ENCODE peak calls at places on chromosome 6, in seven cellular contexts. C is testis, S is H54, K is transverse colon, F is IMR-90, N is HCT116, X is prostate gland. D is an unnamed sample.

GRCh38 chr6:30656513-30656912 is 9.6 kb downstream of the C6orf136 start:
- DNase-seq in N (no peak), X (no peak), K (no peak), F (no peak), S (no peak), C (no peak), D (no peak)

GRCh38 chr6:14001329-14002012 is 76.7 kb downstream of the RNF182 start:
- DNase-seq in S (peak), F (peak), C (no peak), K (no peak), N (peak), X (no peak), D (no peak)

GRCh38 chr6:118571121-118571520 is 23.0 kb downstream of the PLN start:
- DNase-seq in F (no peak), K (no peak), N (no peak), X (no peak), C (no peak), S (no peak), D (no peak)

GRCh38 chr6:4916954-4917561 is 86.8 kb downstream of the RPP40 start:
- DNase-seq in C (no peak), S (no peak), N (no peak), K (no peak), X (no peak), F (no peak), D (no peak)

GRCh38 chr6:87700351-87700728 is 1.7 kb downstream of the AKIRIN2 start:
- DNase-seq in F (no peak), S (no peak), C (no peak), K (no peak), X (no peak), N (no peak), D (no peak)

GRCh38 chr6:17289491-17290106 is 8.4 kb downstream of the RBM24 start:
- DNase-seq in S (no peak), K (peak), N (no peak), X (peak), F (peak), C (no peak), D (no peak)

GRCh38 chr6:93337772-93338394 is 81.5 kb downstream of the EPHA7 start:
- DNase-seq in N (no peak), K (no peak), F (no peak), C (no peak), X (no peak), S (no peak), D (no peak)

GRCh38 chr6:139030539-139030938 is 2.0 kb downstream of the ABRACL start:
- DNase-seq in F (no peak), X (no peak), N (no peak), K (peak), S (no peak), C (no peak), D (no peak)

GRCh38 chr6:23086100-23086499 is 516.7 kb downstream of the HDGFL1 start:
- DNase-seq in N (no peak), X (no peak), F (no peak), K (no peak), C (no peak), S (no peak), D (no peak)

GRCh38 chr6:43771210-43771857 is 1.3 kb downstream of the VEGFA start:
- DNase-seq in F (peak), K (peak), C (peak), N (no peak), S (peak), X (peak), D (peak)

GRCh38 chr6:150684715-150685459 is 85.2 kb downstream of the PLEKHG1 start:
- DNase-seq in F (no peak), S (no peak), C (no peak), N (no peak), K (peak), X (no peak), D (no peak)

GRCh38 chr6:170190046-170190445 is 100.8 kb downstream of the DLL1 start:
- DNase-seq in F (no peak), C (no peak), X (no peak), N (no peak), K (no peak), S (no peak), D (no peak)

GRCh38 chr6:112429226-112429625 is 82.1 kb downstream of the RFPL4B start:
- DNase-seq in X (no peak), N (no peak), F (peak), C (no peak), K (no peak), S (no peak), D (no peak)

GRCh38 chr6:108656834-108657233 is 96.1 kb downstream of the FOXO3 start:
- DNase-seq in F (no peak), N (no peak), K (no peak), C (no peak), X (no peak), S (no peak), D (no peak)

GRCh38 chr6:53985361-53985760 is 125.9 kb upstream of the MLIP start:
- DNase-seq in N (no peak), S (no peak), C (no peak), X (no peak), F (no peak), K (no peak), D (no peak)

GRCh38 chr6:56890683-56891429 is 64.1 kb upstream of the BEND6 start:
- DNase-seq in C (no peak), F (peak), N (no peak), X (no peak), K (no peak), S (peak), D (peak)

GRCh38 chr6:66226099-66226498 is 519.1 kb upstream of the EYS start:
- DNase-seq in X (no peak), K (no peak), N (no peak), C (no peak), S (no peak), F (no peak), D (no peak)

GRCh38 chr6:93164781-93165180 is 254.6 kb downstream of the EPHA7 start:
- DNase-seq in K (no peak), S (no peak), N (no peak), F (no peak), X (no peak), C (no peak), D (no peak)

GRCh38 chr6:53437557-53438202 is 88.9 kb upstream of the ELOVL5 start:
- DNase-seq in C (peak), F (peak), N (peak), X (peak), S (peak), K (no peak), D (peak)

GRCh38 chr6:37818536-37819176 is 871 bp upstream of the ZFAND3 start:
- DNase-seq in K (peak), N (peak), X (peak), C (peak), F (peak), S (peak), D (peak)
- TF ChIP-seq POLR2A in K (peak), N (no peak), X (peak), C (peak), F (peak), S (peak), D (peak)

GRCh38 chr6:33078442-33078841 is 2.7 kb downstream of the HLA-DPB1 start:
- DNase-seq in S (no peak), K (no peak), C (no peak), F (no peak), N (no peak), X (no peak), D (no peak)

GRCh38 chr6:33076406-33076934 is 680 bp downstream of the HLA-DPB1 start:
- DNase-seq in N (no peak), S (no peak), X (no peak), C (no peak), K (no peak), F (no peak), D (no peak)

GRCh38 chr6:33078919-33079521 is 3.2 kb downstream of the HLA-DPB1 start:
- DNase-seq in X (no peak), K (no peak), F (no peak), C (no peak), S (no peak), N (no peak), D (no peak)

GRCh38 chr6:33079575-33079974 is 3.8 kb downstream of the HLA-DPB1 start:
- DNase-seq in S (no peak), K (no peak), C (no peak), F (no peak), X (no peak), N (no peak), D (no peak)

GRCh38 chr6:33077908-33078307 is 2.1 kb downstream of the HLA-DPB1 start:
- DNase-seq in S (no peak), F (no peak), C (no peak), K (no peak), X (no peak), N (no peak), D (no peak)
- TF ChIP-seq POLR2A in S (no peak), F (no peak), C (no peak), K (no peak), X (no peak), N (no peak), D (no peak)

GRCh38 chr6:37074053-37074827 is 68.8 kb downstream of the FGD2 start:
- DNase-seq in C (no peak), F (peak), S (no peak), N (no peak), K (no peak), X (no peak), D (no peak)
- TF ChIP-seq POLR2A in C (no peak), F (no peak), S (no peak), N (no peak), K (no peak), X (no peak), D (no peak)

DNA sequence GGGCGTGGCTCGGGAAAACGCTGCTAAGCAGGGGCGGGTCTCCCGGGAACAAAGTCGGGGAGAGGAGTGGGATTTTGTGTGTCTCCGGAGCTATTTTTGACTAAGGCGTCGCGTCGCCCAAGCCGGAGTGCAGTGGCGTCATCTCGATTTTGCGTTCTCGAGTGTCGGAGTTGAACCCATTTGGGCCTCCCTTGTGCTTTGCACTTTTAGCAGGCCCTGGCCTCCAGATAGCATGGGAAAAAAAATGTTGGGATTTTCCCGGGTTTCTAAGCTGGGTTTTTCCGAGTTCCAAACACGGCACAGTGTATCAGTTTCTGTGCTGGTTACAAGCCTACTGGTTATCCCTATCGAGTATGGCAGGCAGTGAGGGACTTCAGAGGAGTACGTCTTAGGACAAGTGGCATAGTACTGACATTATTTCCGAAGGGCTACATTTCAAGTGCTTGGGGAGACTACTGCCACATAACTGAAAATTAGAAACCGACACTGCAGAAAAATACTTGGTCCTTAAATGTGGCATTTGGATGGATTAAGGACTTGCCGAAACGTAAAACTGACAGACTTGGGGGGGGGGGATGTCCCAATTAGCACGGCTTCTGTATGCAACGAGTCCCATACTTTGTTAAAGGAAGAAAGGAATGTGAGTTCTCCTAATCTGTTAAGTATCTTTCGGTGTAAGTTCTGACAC is 70.1 kb downstream of the HFE start:
- DNase-seq in C (peak), K (peak), F (peak), S (no peak), X (no peak), N (no peak), D (peak)
- TF ChIP-seq POLR2A in C (peak), K (no peak), F (no peak), S (peak), X (peak), N (peak), D (no peak)

DNA sequence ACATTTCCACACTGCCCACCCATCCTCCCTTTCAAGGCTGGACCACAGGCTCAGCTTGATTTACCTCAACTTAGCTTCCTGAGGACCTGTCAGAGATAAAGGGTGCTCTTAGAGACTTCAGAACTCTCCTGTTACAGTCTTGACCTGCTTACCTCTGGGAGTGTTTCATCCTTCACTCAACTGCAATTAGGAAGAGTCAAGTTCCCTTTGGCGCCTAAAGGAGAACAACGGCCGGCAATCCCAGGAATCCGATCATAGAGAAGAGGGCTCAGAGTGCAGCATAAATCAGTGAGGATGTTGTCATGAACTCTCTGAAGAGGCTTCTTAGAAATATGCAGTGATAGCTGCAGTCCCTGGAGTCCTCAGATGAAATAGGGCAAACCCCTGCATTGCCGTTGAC is 36.4 kb downstream of the LYRM2 start:
- DNase-seq in N (no peak), S (no peak), F (no peak), C (no peak), K (no peak), X (no peak), D (no peak)
- TF ChIP-seq POLR2A in N (no peak), S (no peak), F (no peak), C (no peak), K (no peak), X (no peak), D (no peak)

GRCh38 chr6:146913842-146914562 is 290.2 kb upstream of the STXBP5 start:
- DNase-seq in K (peak), X (peak), N (peak), S (peak), F (peak), C (peak), D (peak)

GRCh38 chr6:146912730-146913680 is 291.2 kb upstream of the STXBP5 start:
- DNase-seq in X (no peak), C (no peak), K (no peak), N (no peak), S (no peak), F (no peak), D (no peak)

GRCh38 chr6:146915671-146916127 is 288.5 kb upstream of the STXBP5 start:
- DNase-seq in K (no peak), X (no peak), N (no peak), F (peak), S (no peak), C (no peak), D (no peak)

GRCh38 chr6:146916435-146917015 is 287.7 kb upstream of the STXBP5 start:
- DNase-seq in X (no peak), K (no peak), S (no peak), N (no peak), C (no peak), F (no peak), D (no peak)

GRCh38 chr6:146914563-146915483 is 289.4 kb upstream of the STXBP5 start:
- DNase-seq in N (peak), F (peak), X (no peak), K (no peak), S (peak), C (peak), D (no peak)
- TF ChIP-seq POLR2A in N (no peak), F (peak), X (no peak), K (no peak), S (peak), C (no peak), D (no peak)

GRCh38 chr6:3653528-3654070 is 97.9 kb downstream of the PXDC1 start:
- DNase-seq in F (no peak), K (no peak), S (no peak), X (no peak), C (no peak), N (no peak), D (no peak)

GRCh38 chr6:3650341-3650958 is 101.1 kb downstream of the PXDC1 start:
- DNase-seq in F (no peak), K (no peak), N (no peak), X (no peak), S (no peak), C (no peak), D (peak)

GRCh38 chr6:3648724-3649123 is 102.8 kb downstream of the PXDC1 start:
- DNase-seq in N (no peak), S (no peak), F (no peak), X (no peak), K (no peak), C (no peak), D (no peak)

GRCh38 chr6:3651698-3652229 is 99.7 kb downstream of the PXDC1 start:
- DNase-seq in N (no peak), X (no peak), K (no peak), F (no peak), C (no peak), S (no peak), D (no peak)

DNA sequence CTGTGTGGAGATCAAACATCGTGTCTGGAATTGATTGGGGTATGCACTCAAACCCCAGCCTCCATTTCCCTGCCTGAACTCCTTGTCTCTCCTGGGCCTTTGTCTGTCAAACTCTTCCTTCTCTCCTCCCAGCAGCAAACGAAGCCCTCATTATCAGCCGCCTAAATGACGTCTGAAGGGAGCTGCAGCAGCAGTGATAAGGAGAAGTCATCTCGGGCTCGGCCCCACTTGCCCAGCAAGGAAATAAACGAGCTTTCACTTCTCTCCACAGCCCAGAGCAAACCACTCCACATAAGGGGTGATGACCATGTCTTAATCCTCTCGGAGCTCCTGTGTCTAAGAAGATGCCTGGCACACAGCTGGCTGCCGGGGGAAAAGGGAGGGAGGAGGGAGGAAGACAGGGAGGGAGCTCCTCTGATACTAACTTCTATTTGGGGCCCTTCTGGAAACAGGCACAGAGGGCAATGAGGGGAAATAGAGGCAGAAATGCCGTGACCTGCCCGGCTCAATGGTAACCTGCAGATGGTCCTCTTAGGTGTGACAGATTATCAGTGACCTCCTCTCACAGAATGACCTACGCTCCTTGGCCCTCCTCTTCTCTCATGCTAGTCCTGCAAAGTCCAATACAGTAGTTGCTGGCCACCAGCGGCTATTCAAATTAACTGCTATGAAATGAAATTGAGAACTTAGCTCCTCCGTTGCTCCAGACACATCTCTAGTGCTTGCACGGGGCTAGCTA is 100.4 kb downstream of the PXDC1 start:
- DNase-seq in X (no peak), K (no peak), C (no peak), F (no peak), N (no peak), S (no peak), D (no peak)
- TF ChIP-seq POLR2A in X (no peak), K (no peak), C (no peak), F (no peak), N (no peak), S (no peak), D (no peak)

GRCh38 chr6:65081713-65082210 is 625.3 kb downstream of the EYS start:
- DNase-seq in N (no peak), X (no peak), S (no peak), K (no peak), C (no peak), F (no peak), D (no peak)
- TF ChIP-seq POLR2A in N (no peak), X (no peak), S (no peak), K (no peak), C (no peak), F (no peak), D (no peak)

GRCh38 chr6:106163966-106164877 is 78.1 kb downstream of the PRDM1 start:
- DNase-seq in F (peak), K (peak), N (no peak), S (no peak), C (peak), X (no peak), D (peak)
- TF ChIP-seq POLR2A in F (no peak), K (no peak), N (no peak), S (no peak), C (no peak), X (no peak), D (no peak)

DNA sequence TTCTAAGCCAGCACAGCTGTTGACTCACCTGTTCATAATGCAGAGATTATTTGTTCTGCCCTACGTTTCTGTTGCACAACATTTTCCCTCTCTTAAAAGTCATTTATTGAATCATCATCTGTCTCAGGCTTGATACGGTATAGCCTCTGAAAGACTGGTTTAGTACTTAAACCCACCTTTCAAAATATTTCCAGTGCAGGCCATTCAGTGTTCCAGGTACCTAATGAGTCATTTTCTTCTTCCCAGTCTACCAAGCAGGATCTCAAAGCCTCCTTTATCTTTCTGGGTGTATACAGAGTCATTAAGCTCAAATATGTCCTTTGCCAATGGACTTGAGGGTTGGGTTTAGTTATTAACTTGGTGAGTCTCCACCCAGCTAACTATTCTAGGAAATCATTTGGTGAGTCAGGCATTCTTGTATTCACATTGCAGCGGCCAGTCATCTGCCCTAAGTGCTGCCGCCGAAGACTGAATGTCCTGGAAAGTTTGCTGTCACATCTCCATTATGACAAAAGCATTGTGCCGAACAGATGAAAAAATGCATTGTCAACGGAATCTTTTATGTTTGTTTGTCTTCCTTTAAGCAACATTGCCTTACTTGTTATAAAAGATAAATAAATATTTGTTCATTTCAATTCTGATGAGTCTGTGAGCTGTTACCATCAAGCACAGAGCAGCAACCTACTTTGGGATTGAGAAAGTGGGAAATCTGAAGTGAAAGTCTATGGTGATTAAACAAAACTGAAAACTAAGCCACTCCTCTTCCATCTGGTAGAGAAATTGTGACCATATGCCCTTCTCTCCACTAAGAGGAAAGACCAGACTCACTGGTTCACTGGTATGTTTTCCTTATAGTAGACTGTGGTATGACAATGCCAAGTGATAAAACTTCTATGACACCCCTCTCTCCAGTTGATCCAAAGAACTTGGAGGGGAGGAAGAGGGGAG is 14.3 kb upstream of the FAM135A start:
- DNase-seq in C (no peak), F (peak), X (peak), N (peak), S (peak), K (peak), D (peak)
- TF ChIP-seq POLR2A in C (no peak), F (no peak), X (no peak), N (no peak), S (no peak), K (peak), D (peak)

D was measured in upper lobe of left lung.